ENCODE peak calls at places on chromosomes 16 and 17, in nine cellular contexts. Q, O, L, T, K, A, C, R and Z are unnamed samples.

GRCh38 chr17:77444653-77445029 is 303.9 kb downstream of the SEC14L1 start:
- DNase-seq in Q (no peak), O (no peak), L (peak; percentile 79), T (no peak), K (no peak), A (no peak), C (no peak), R (no peak), Z (peak; percentile 73)

GRCh38 chr16:57749872-57750452 is 14.4 kb downstream of the KATNB1 start:
- DNase-seq in Q (no peak), O (no peak), L (no peak), T (no peak), K (no peak), A (no peak), C (no peak), R (no peak), Z (no peak)

GRCh38 chr16:87062569-87063442 is 254.4 kb downstream of the C16orf95 start:
- DNase-seq in Q (peak; percentile 45), O (peak; percentile 73), L (peak; percentile 80), T (peak; percentile 73), K (peak; percentile 91), A (no peak), C (peak; percentile 72), R (no peak), Z (peak; percentile 87)

GRCh38 chr16:57697896-57698537 is 3.4 kb downstream of the DRC7 start:
- DNase-seq in Q (no peak), O (no peak), L (no peak), T (no peak), K (no peak), A (no peak), C (peak; percentile 37), R (no peak), Z (no peak)

GRCh38 chr17:47203984-47204721 is 5.0 kb upstream of the MYL4 start:
- DNase-seq in Q (no peak), O (no peak), L (peak; percentile 87), T (no peak), K (no peak), A (no peak), C (peak; percentile 69), R (no peak), Z (no peak)

GRCh38 chr16:88651276-88651988 is 579 bp upstream of the CYBA start:
- DNase-seq in Q (peak; percentile 45), O (no peak), L (peak; percentile 97), T (no peak), K (peak; percentile 65), A (no peak), C (peak; percentile 95), R (peak; percentile 88), Z (peak; percentile 93)

GRCh38 chr17:44522883-44523671 is 19.9 kb upstream of the GPATCH8 start:
- DNase-seq in Q (peak; percentile 76), O (peak; percentile 53), L (peak; percentile 75), T (peak; percentile 83), K (peak; percentile 48), A (no peak), C (peak; percentile 79), R (no peak), Z (peak; percentile 80)

GRCh38 chr17:38881600-38882191 is 11.8 kb downstream of the LASP1 start:
- DNase-seq in Q (no peak), O (peak; percentile 74), L (peak; percentile 87), T (no peak), K (peak; percentile 63), A (no peak), C (peak; percentile 69), R (no peak), Z (no peak)

GRCh38 chr16:22373662-22374310 is 633 bp downstream of the CDR2 start:
- DNase-seq in Q (peak; percentile 34), O (peak; percentile 38), L (peak; percentile 72), T (no peak), K (peak; percentile 54), A (no peak), C (peak; percentile 76), R (peak; percentile 89), Z (peak; percentile 38)

GRCh38 chr17:40909755-40910154 is 24.7 kb upstream of the KRT20 start:
- DNase-seq in Q (no peak), O (no peak), L (no peak), T (peak; percentile 71), K (no peak), A (peak; percentile 54), C (no peak), R (no peak), Z (no peak)

GRCh38 chr17:4519361-4519788 is 20.7 kb downstream of the SPNS2 start:
- DNase-seq in Q (no peak), O (peak; percentile 50), L (no peak), T (no peak), K (no peak), A (no peak), C (no peak), R (peak; percentile 82), Z (no peak)

GRCh38 chr17:40480501-40481003 is 20.9 kb downstream of the TNS4 start:
- DNase-seq in Q (no peak), O (no peak), L (peak; percentile 67), T (peak; percentile 34), K (no peak), A (no peak), C (peak; percentile 73), R (no peak), Z (peak; percentile 72)

GRCh38 chr17:61389670-61390478 is 9.8 kb upstream of the TBX2 start:
- DNase-seq in Q (no peak), O (no peak), L (peak; percentile 42), T (peak; percentile 69), K (peak; percentile 80), A (no peak), C (peak; percentile 61), R (peak; percentile 89), Z (peak; percentile 82)

GRCh38 chr16:5349661-5350060 is 252.1 kb upstream of the EEF2KMT start:
- DNase-seq in Q (no peak), O (no peak), L (no peak), T (no peak), K (peak; percentile 15), A (no peak), C (no peak), R (no peak), Z (no peak)

GRCh38 chr17:77420804-77421634 is 280.2 kb downstream of the SEC14L1 start:
- DNase-seq in Q (peak; percentile 70), O (no peak), L (peak; percentile 77), T (no peak), K (peak; percentile 72), A (no peak), C (peak; percentile 75), R (no peak), Z (peak; percentile 72)

GRCh38 chr16:4862639-4863038 is 15.4 kb downstream of the UBN1 start:
- DNase-seq in Q (peak; percentile 77), O (no peak), L (no peak), T (peak; percentile 62), K (no peak), A (no peak), C (no peak), R (no peak), Z (no peak)

GRCh38 chr16:66913711-66914110 is 5.0 kb downstream of the CDH16 start:
- DNase-seq in Q (no peak), O (no peak), L (no peak), T (no peak), K (no peak), A (no peak), C (no peak), R (peak; percentile 34), Z (no peak)
- TF ChIP-seq CTCF in Q (no peak), O (no peak), L (no peak), T (no peak), K (no peak), A (no peak), C (no peak), R (no peak), Z (no peak)

GRCh38 chr17:20095366-20096080 is 86.4 kb downstream of the SPECC1 start:
- DNase-seq in Q (peak; percentile 53), O (peak; percentile 82), L (no peak), T (peak; percentile 63), K (peak; percentile 80), A (peak; percentile 14), C (no peak), R (no peak), Z (no peak)
- TF ChIP-seq CTCF in Q (no peak), O (peak; percentile 39), L (no peak), T (peak; percentile 62), K (peak; percentile 49), A (peak; percentile 33), C (no peak), R (no peak), Z (no peak)

DNA sequence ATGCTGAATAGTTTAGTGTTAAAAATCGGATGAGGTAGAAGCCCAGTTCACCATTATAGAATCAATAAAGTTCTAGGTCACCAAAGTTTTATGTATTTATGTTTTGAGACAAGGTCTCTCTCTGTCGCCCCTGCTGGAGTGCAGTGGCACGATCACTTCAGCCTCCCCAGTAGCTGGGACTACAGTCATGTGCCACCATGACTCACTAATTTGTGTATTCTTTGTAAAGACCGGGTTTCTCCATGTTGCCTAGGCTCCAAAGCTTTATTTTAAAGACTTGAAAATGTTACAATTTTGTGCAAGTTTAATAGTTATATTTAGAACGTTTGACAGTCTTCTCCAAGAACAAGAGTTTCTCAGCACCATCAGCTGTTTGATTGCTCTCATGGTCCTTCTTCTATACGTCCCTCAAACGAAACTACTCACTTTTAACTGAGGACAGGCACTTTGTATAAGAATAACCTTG is 32.1 kb downstream of the NDE1 start:
- DNase-seq in Q (no peak), O (peak; percentile 71), L (peak; percentile 25), T (peak; percentile 72), K (no peak), A (peak; percentile 55), C (no peak), R (no peak), Z (no peak)
- TF ChIP-seq CTCF in Q (no peak), O (peak; percentile 55), L (peak; percentile 72), T (peak; percentile 68), K (peak; percentile 67), A (peak; percentile 65), C (peak; percentile 33), R (no peak), Z (no peak)

GRCh38 chr17:18166894-18167293 is 16.7 kb upstream of the ALKBH5 start:
- DNase-seq in Q (no peak), O (no peak), L (peak; percentile 41), T (peak; percentile 45), K (no peak), A (no peak), C (no peak), R (no peak), Z (no peak)
- TF ChIP-seq CTCF in Q (no peak), O (no peak), L (peak; percentile 63), T (peak; percentile 56), K (no peak), A (peak; percentile 9), C (peak; percentile 12), R (no peak), Z (no peak)

DNA sequence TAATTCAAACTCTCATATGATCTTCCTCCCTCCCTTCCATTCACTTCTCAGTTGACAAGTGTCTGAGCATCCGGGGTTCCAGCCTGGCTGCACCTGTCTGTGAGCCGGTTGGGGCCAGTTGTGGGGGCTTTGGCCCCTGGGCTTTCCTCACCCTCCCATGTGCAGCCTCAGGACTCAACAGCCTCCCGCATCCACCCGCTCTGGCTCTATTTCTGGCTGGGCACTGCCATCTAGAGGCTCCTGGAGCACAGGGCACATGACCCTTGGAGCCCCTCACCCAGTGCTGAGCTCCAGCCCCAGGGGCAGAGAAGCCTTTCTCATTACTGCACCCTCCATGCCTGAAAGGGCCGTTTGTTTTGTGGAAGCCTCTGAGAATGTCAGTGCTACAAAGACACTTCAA is 43.3 kb downstream of the HAPSTR1 start:
- DNase-seq in Q (peak; percentile 45), O (no peak), L (peak; percentile 91), T (peak; percentile 60), K (peak; percentile 82), A (no peak), C (peak; percentile 83), R (no peak), Z (peak; percentile 79)
- TF ChIP-seq CTCF in Q (peak; percentile 50), O (no peak), L (peak; percentile 96), T (peak; percentile 84), K (peak; percentile 72), A (peak; percentile 64), C (peak; percentile 69), R (peak; percentile 48), Z (peak; percentile 75)